ENCODE peak calls at places on chromosomes 11 and 22, in ten cellular contexts. K is CD8-positive, alpha-beta T cell; X is body of pancreas; M is stomach; W is cardiac muscle cell; V is Caco-2; G is mucosa of descending colon; Q is A549; P is HepG2; C is IMR-90. H is an unnamed sample. For H3K4me1 and H3K9me3, the result is how much of the 10 kb centered on the place peaks cover.

GRCh38 chr11:11722246-11722645 is 100.4 kb upstream of the GALNT18 start:
- DNase-seq in W (no peak), M (no peak), P (no peak), G (no peak), K (no peak), X (no peak), V (no peak), C (no peak), Q (no peak), H (no peak)

GRCh38 chr22:29167032-29167911 is 38.4 kb upstream of the EMID1 start:
- DNase-seq in M (no peak), W (no peak), P (no peak), V (no peak), K (no peak), G (peak), X (no peak), Q (no peak), C (no peak), H (peak)

GRCh38 chr11:108873305-108873704 is 208.4 kb downstream of the DDX10 start:
- DNase-seq in K (no peak), P (no peak), G (no peak), M (no peak), Q (no peak), W (no peak), V (no peak), X (no peak), C (peak), H (no peak)

GRCh38 chr11:17550455-17551346 is 3.6 kb downstream of the OTOG start:
- DNase-seq in G (no peak), C (no peak), W (no peak), M (no peak), P (no peak), X (no peak), K (no peak), V (no peak), Q (no peak), H (no peak)

GRCh38 chr11:130527648-130528300 is 79.3 kb downstream of the ADAMTS15 start:
- DNase-seq in M (no peak), K (no peak), V (peak), X (no peak), C (peak), G (no peak), P (no peak), W (peak), Q (no peak), H (no peak)

GRCh38 chr11:121544956-121545355 is 92.2 kb upstream of the SORL1-AS1 start:
- DNase-seq in K (no peak), G (no peak), P (no peak), X (no peak), W (no peak), Q (no peak), C (no peak), V (no peak), M (no peak), H (no peak)

GRCh38 chr22:26892401-26893033 is 235.1 kb downstream of the MIAT start:
- DNase-seq in M (peak), V (no peak), X (peak), P (no peak), G (peak), Q (peak), K (no peak), W (peak), C (no peak), H (no peak)

GRCh38 chr11:20259506-20259905 is 99.2 kb upstream of the DBX1 start:
- DNase-seq in C (no peak), M (no peak), K (no peak), Q (no peak), G (no peak), X (no peak), V (no peak), W (no peak), P (no peak), H (no peak)

GRCh38 chr22:37904572-37905533 is 1.2 kb upstream of the MICALL1 start:
- DNase-seq in X (peak), V (peak), P (peak), K (no peak), W (peak), G (peak), Q (peak), C (peak), M (peak), H (peak)

GRCh38 chr11:84906995-84907394 is 720.1 kb downstream of the DLG2 start:
- DNase-seq in P (no peak), X (no peak), G (no peak), W (no peak), M (no peak), C (peak), V (no peak), Q (no peak), K (no peak), H (no peak)

GRCh38 chr22:43128928-43129424 is 14.2 kb downstream of the MCAT start:
- DNase-seq in M (peak), P (no peak), K (no peak), Q (no peak), C (no peak), G (peak), W (no peak), X (peak), V (peak), H (no peak)

GRCh38 chr11:19727246-19727645 is 14.6 kb downstream of the NAV2 start:
- DNase-seq in M (no peak), K (no peak), V (no peak), X (no peak), W (no peak), C (peak), G (no peak), Q (no peak), P (no peak), H (no peak)

GRCh38 chr11:86067230-86068137 is 1.4 kb downstream of the PICALM start:
- DNase-seq in G (no peak), V (no peak), C (no peak), P (peak), W (peak), K (no peak), X (no peak), Q (no peak), M (no peak), H (no peak)

GRCh38 chr11:35029979-35030378 is 109.0 kb upstream of the CD44 start:
- DNase-seq in Q (peak), K (no peak), C (peak), X (no peak), G (no peak), V (no peak), M (no peak), P (no peak), W (no peak), H (no peak)

GRCh38 chr11:93143186-93143585 is 54.6 kb downstream of the SLC36A4 start:
- DNase-seq in X (no peak), K (no peak), M (no peak), V (no peak), G (no peak), W (no peak), Q (no peak), P (no peak), C (peak), H (no peak)

GRCh38 chr11:36389006-36389405 is 92.9 kb downstream of the PRR5L start:
- DNase-seq in K (no peak), X (no peak), W (no peak), Q (no peak), C (no peak), V (no peak), G (no peak), M (no peak), P (no peak), H (no peak)

GRCh38 chr22:19132693-19133400 is 1.7 kb downstream of the TSSK2 start:
- DNase-seq in P (no peak), K (no peak), Q (no peak), V (no peak), C (no peak), M (no peak), W (no peak), G (no peak), X (no peak), H (no peak)

GRCh38 chr11:32136654-32137053 is 45.8 kb downstream of the RCN1 start:
- DNase-seq in X (no peak), W (no peak), C (no peak), V (no peak), M (no peak), P (no peak), K (no peak), Q (no peak), G (no peak), H (no peak)

GRCh38 chr11:111735262-111736116 is 30.7 kb downstream of the PPP2R1B start:
- DNase-seq in V (no peak), Q (peak), G (peak), W (no peak), K (no peak), X (peak), M (peak), P (no peak), C (peak), H (peak)

GRCh38 chr22:31046591-31047226 is 34.4 kb upstream of the SMTN start:
- DNase-seq in V (no peak), G (peak), C (peak), W (peak), K (no peak), Q (no peak), P (peak), M (peak), X (peak), H (peak)

GRCh38 chr11:44256673-44257291 is 53.2 kb downstream of the ALX4 start:
- DNase-seq in G (no peak), P (peak), W (no peak), M (peak), V (no peak), K (no peak), Q (no peak), X (peak), C (no peak), H (no peak)

GRCh38 chr11:22774716-22775115 is 54.9 kb downstream of the SVIP start:
- DNase-seq in M (no peak), C (no peak), X (no peak), G (no peak), Q (no peak), P (no peak), V (no peak), W (no peak), K (no peak), H (no peak)

GRCh38 chr22:42635531-42635930 is 4.9 kb downstream of the ATP5MGL start:
- DNase-seq in P (no peak), X (no peak), C (peak), K (no peak), Q (peak), M (peak), V (no peak), G (no peak), W (no peak), H (peak)

GRCh38 chr22:25564979-25565677 is 653 bp downstream of the GRK3 start:
- DNase-seq in W (no peak), V (peak), X (peak), G (peak), Q (peak), K (no peak), M (no peak), P (no peak), C (no peak), H (no peak)

GRCh38 chr11:44016129-44016528 is 31.7 kb upstream of the ACCSL start:
- DNase-seq in K (no peak), X (peak), G (no peak), P (no peak), W (no peak), M (peak), V (no peak), C (peak), Q (peak), H (peak)

GRCh38 chr11:68331338-68331947 is 19.1 kb downstream of the LRP5 start:
- DNase-seq in M (no peak), V (peak), P (peak), K (no peak), Q (no peak), W (no peak), X (no peak), G (peak), C (no peak), H (no peak)

GRCh38 chr11:68329993-68330699 is 17.8 kb downstream of the LRP5 start:
- DNase-seq in Q (no peak), K (no peak), M (no peak), C (peak), V (no peak), G (no peak), W (no peak), P (no peak), X (peak), H (no peak)

GRCh38 chr11:68333176-68333575 is 20.8 kb downstream of the LRP5 start:
- DNase-seq in G (no peak), K (no peak), V (no peak), M (no peak), P (no peak), W (no peak), C (no peak), Q (no peak), X (no peak), H (no peak)

GRCh38 chr11:68330700-68331337 is 18.4 kb downstream of the LRP5 start:
- DNase-seq in V (no peak), W (no peak), M (no peak), G (no peak), C (no peak), X (no peak), K (no peak), P (no peak), Q (no peak), H (no peak)

DNA sequence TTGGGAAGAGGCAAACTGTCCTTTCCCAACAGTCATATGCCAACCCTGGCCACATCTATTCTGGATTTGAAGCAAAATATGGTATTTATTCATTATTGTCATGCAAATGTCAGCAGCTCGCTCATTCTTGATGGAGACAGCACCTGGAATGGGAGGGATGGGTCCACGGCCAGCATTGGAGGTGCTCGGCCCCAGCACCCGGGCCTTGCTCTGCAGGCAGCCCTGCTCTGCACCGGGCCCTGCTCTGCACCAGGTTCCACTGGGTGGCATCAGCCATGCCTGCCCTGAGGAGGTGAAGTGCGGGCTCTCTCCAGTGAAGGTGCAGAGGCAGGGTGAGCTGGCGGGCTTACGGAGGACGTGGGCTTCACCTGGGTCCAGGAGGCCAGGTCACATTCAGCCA is 19.8 kb downstream of the LRP5 start:
- DNase-seq in K (no peak), P (no peak), V (no peak), M (no peak), X (no peak), Q (no peak), W (no peak), G (no peak), C (no peak), H (no peak)
- H3K4me1 ChIP-seq in K (half or more), P (half or more), V (under half), M (under half), X (under half), Q (under half), W (under half), G (under half), C (under half), H (half or more)

DNA sequence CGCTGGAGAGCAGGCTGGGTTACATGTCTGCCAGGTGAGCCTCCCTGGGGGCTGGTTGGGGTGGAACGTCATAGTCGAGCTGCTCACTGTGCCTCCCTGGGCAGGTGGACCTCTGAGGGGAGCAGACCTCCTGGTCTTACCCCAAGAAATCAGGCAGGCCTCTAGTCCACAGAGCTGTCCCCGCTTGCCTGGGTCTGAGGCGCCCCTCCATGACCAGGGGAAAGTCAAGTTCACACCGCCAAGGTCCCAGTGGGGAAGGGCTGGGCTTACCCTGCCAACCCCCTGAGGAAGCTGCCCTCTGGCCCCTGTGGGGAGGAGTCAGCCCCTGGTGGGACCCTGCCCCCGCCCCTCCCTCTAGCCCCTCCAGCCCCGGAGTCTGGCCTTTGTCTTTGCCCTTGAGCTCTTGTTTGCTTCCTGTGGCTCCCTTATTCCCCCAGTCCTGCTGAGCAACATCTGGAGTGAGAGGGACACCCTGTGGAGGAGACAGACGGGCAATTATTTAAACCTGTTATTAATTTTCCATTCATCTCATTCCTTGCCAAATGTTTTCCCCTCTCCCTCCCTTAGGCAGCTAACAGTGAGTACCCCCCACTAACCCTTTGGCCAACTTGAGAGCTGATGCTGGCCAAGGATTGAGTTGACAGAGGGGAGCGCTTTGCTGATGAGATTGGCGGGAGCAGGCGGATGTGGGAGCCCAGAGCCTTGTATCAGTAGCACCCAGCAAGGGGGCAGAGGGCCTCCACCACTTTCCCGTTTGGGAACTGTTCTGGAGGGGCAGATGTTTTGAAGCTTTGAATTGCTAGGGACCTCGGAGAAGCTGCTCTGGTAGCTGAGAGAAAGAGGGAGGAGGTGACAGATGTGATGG is 83.4 kb downstream of the CEP164 start:
- DNase-seq in C (no peak), P (peak), M (no peak), K (no peak), W (no peak), Q (no peak), X (no peak), V (peak), G (no peak), H (no peak)
- TF ChIP-seq CTCF in C (no peak), P (peak), M (no peak), K (no peak), W (no peak), Q (no peak), X (no peak), V (no peak), G (no peak), H (no peak)

GRCh38 chr22:49349181-49349835 is 478.4 kb downstream of the BRD1 start:
- DNase-seq in W (no peak), K (no peak), G (no peak), Q (no peak), C (no peak), X (no peak), M (no peak), V (no peak), P (no peak), H (peak)

GRCh38 chr22:49351761-49352221 is 475.9 kb downstream of the BRD1 start:
- DNase-seq in C (no peak), P (no peak), G (no peak), M (peak), X (no peak), V (no peak), Q (no peak), W (no peak), K (no peak), H (no peak)

GRCh38 chr22:49348631-49349030 is 479.0 kb downstream of the BRD1 start:
- DNase-seq in K (no peak), Q (no peak), P (no peak), X (no peak), M (no peak), V (no peak), C (no peak), W (no peak), G (no peak), H (no peak)

GRCh38 chr22:49350441-49351121 is 477.1 kb downstream of the BRD1 start:
- DNase-seq in P (no peak), V (no peak), W (no peak), C (no peak), K (no peak), Q (no peak), X (no peak), G (no peak), M (no peak), H (no peak)

DNA sequence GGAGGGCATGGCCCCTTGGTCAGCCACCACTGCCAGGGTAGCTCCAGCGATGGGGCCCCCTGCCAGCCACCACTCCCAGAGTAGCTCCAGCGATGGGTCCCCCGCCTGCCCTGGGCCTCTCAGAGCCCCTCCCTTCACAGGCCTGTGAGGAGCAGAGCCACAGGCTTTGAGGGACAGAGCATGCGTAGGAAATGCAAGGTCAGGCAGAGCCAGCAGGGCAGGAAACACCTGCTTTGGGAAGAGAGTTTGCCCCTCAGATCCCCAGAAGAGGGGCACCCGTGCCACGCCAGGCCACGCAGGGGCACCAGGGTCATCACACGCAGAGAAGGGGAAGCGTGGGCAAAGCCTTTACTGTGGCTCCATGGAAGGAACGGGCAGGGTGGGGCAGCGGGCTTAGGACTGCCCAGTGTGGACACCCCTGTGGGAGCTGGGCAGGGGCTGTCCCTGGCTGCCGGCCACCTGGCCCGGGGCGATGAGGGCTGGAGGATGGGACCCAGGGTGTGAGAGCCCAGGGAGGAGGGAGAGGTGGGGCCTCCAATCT is 477.8 kb downstream of the BRD1 start:
- DNase-seq in C (no peak), G (no peak), W (no peak), X (no peak), P (no peak), Q (no peak), M (no peak), K (no peak), V (no peak), H (peak)
- H3K9me3 ChIP-seq in C (half or more), G (under half), W (under half), X (under half), P (under half), Q (under half), M (under half), K (under half), V (under half), H (under half)

DNA sequence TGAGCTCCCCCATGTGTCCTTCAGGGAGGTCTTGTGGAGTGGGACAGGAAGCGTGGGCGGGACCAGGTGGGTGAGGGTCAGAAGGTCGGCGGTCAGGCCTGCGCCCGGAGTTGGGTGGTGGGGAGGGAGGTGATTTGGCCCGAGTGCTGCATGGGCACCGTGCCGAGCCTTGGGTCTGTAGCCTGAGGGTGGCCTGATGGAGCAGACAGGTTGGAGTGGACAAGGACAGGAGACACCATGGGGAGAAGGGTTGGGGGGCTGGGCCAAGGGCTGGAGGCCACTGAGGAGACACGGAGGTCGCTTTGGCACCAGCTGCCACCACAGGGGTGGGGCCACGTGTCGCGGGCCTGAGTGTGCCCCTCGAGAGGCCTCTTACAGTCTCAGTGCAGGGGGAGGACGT is 53.1 kb downstream of the AP2A2 start:
- DNase-seq in K (no peak), Q (no peak), G (no peak), X (no peak), V (no peak), M (no peak), P (no peak), C (no peak), W (no peak), H (no peak)
- H3K4me1 ChIP-seq in K (under half), Q (under half), G (under half), X (under half), V (under half), M (under half), P (under half), C (under half), W (under half), H (under half)

GRCh38 chr11:62545437-62546243 is 966 bp downstream of the AHNAK start:
- DNase-seq in Q (peak), X (peak), P (peak), W (peak), G (peak), V (peak), K (no peak), C (peak), M (peak), H (peak)
- TF ChIP-seq CTCF in Q (no peak), X (peak), P (peak), W (peak), G (no peak), V (no peak), K (no peak), C (peak), M (no peak), H (no peak)

GRCh38 chr11:110409174-110409573 is 20.6 kb upstream of the FDX1 start:
- DNase-seq in M (no peak), K (no peak), V (no peak), P (no peak), G (no peak), Q (no peak), W (no peak), C (peak), X (no peak), H (no peak)

GRCh38 chr11:110415081-110415480 is 14.7 kb upstream of the FDX1 start:
- DNase-seq in M (no peak), X (no peak), Q (no peak), V (no peak), K (no peak), W (no peak), G (no peak), C (peak), P (no peak), H (no peak)

DNA sequence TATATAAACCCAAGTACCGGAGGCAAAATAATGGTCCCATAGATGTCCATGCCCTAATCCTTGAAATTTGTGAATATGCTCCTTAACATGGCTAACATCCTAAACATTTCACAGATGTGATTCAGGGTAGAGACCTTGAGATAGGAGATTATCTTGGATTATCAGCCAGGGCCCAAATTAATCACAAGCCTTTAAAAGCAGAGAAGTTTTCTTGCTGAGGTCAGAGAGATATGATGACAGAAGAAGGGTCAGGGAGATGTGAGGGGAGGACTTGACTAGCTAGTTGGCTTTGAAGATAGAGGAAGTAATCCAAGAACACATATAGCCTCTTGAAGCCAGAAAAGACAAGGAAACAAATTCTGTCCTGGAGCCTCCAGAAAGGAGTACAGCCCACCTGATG is 19.1 kb upstream of the FDX1 start:
- DNase-seq in P (no peak), Q (no peak), G (no peak), X (no peak), M (no peak), V (no peak), W (no peak), K (no peak), C (no peak), H (no peak)
- H3K9me3 ChIP-seq in P (under half), Q (under half), G (under half), X (under half), M (under half), V (under half), W (under half), K (under half), C (under half), H (under half)

H was measured in tibial artery.